ENCODE peak calls at places on chromosomes 13 and 19, in nine cellular contexts. S is fibroblast of lung; I is RWPE1; D is uterus; Q is fibroblast of mammary gland; V is right cardiac atrium; N is progenitor cell of endocrine pancreas; H is stimulated activated CD8-positive, alpha-beta memory T cell treated with anti-CD3 and anti-CD28 coated beads, Interleukin-15, amount 100 ng/mL, for 24 hours; U is osteocyte. F is an unnamed sample.

GRCh38 chr13:58043971-58044370 is 412.4 kb downstream of the PCDH17 start:
- DNase-seq in S (no peak), I (no peak), D (no peak), Q (no peak), V (no peak), N (no peak), H (no peak), U (no peak), F (no peak)

GRCh38 chr19:48308695-48309586 is 16.4 kb upstream of the EMP3 start:
- DNase-seq in S (no peak), I (no peak), D (no peak), Q (peak; percentile 36), V (no peak), N (no peak), H (no peak), U (no peak), F (peak; percentile 62)

GRCh38 chr19:55160128-55160985 is 2.8 kb upstream of the TNNI3 start:
- DNase-seq in S (peak; percentile 51), I (peak; percentile 97), D (peak; percentile 59), Q (peak; percentile 79), V (peak; percentile 95), N (peak; percentile 85), H (peak; percentile 70), U (peak; percentile 93), F (peak; percentile 92)

GRCh38 chr19:38079926-38080380 is 144.1 kb downstream of the DPF1 start:
- DNase-seq in S (peak; percentile 96), I (peak; percentile 46), D (no peak), Q (peak; percentile 92), V (no peak), N (no peak), H (no peak), U (no peak), F (no peak)

GRCh38 chr19:5392476-5392875 is 51.9 kb upstream of the PTPRS start:
- DNase-seq in S (no peak), I (no peak), D (no peak), Q (no peak), V (no peak), N (no peak), H (no peak), U (no peak), F (no peak)

GRCh38 chr13:49669735-49670309 is 21.5 kb downstream of the EBPL start:
- DNase-seq in S (peak; percentile 63), I (peak; percentile 69), D (no peak), Q (peak; percentile 76), V (no peak), N (peak; percentile 29), H (no peak), U (no peak), F (peak; percentile 70)

GRCh38 chr19:9011875-9012274 is 1.7 kb upstream of the MUC16 start:
- DNase-seq in S (no peak), I (no peak), D (no peak), Q (no peak), V (no peak), N (no peak), H (no peak), U (no peak), F (no peak)

GRCh38 chr19:49017666-49018351 is 918 bp upstream of the LHB start:
- DNase-seq in S (peak; percentile 66), I (no peak), D (peak; percentile 41), Q (peak; percentile 48), V (peak; percentile 79), N (peak; percentile 59), H (no peak), U (peak; percentile 90), F (peak; percentile 30)

GRCh38 chr19:12997225-12997966 is 2.1 kb downstream of the NFIX start:
- DNase-seq in S (no peak), I (no peak), D (no peak), Q (no peak), V (no peak), N (no peak), H (no peak), U (no peak), F (no peak)

GRCh38 chr19:54024660-54025059 is 33.2 kb downstream of the CACNG6 start:
- DNase-seq in S (no peak), I (no peak), D (no peak), Q (no peak), V (no peak), N (no peak), H (no peak), U (no peak), F (no peak)

GRCh38 chr19:48933382-48933932 is at the start of gene DHDH:
- DNase-seq in S (peak; percentile 63), I (peak; percentile 87), D (peak; percentile 71), Q (peak; percentile 32), V (peak; percentile 88), N (peak; percentile 77), H (peak; percentile 37), U (no peak), F (peak; percentile 86)

GRCh38 chr19:43425567-43426392 is 11.1 kb downstream of the TEX101 start:
- DNase-seq in S (peak; percentile 16), I (no peak), D (no peak), Q (peak; percentile 26), V (no peak), N (no peak), H (no peak), U (no peak), F (no peak)

GRCh38 chr13:110415669-110416068 is 108.6 kb downstream of the COL4A2 start:
- DNase-seq in S (no peak), I (peak; percentile 74), D (no peak), Q (peak; percentile 62), V (no peak), N (no peak), H (no peak), U (no peak), F (no peak)

GRCh38 chr13:45951724-45952123 is 100.2 kb upstream of the SIAH3 start:
- DNase-seq in S (peak; percentile 10), I (no peak), D (no peak), Q (peak; percentile 37), V (no peak), N (no peak), H (no peak), U (no peak), F (no peak)

GRCh38 chr19:3132971-3133792 is 2.7 kb upstream of the GNA15 start:
- DNase-seq in S (peak; percentile 48), I (no peak), D (no peak), Q (no peak), V (peak; percentile 75), N (no peak), H (no peak), U (no peak), F (no peak)

GRCh38 chr13:51818771-51819511 is 15.0 kb upstream of the DHRS12 start:
- DNase-seq in S (peak; percentile 40), I (no peak), D (no peak), Q (no peak), V (no peak), N (no peak), H (no peak), U (no peak), F (no peak)

GRCh38 chr13:40777166-40777956 is 6.4 kb upstream of the MRPS31 start:
- DNase-seq in S (peak; percentile 43), I (peak; percentile 58), D (no peak), Q (peak; percentile 57), V (no peak), N (no peak), H (no peak), U (peak; percentile 46), F (peak; percentile 53)

GRCh38 chr19:41646589-41647204 is 19.8 kb upstream of the CEACAM4 start:
- DNase-seq in S (no peak), I (no peak), D (no peak), Q (peak; percentile 16), V (no peak), N (no peak), H (peak; percentile 33), U (no peak), F (peak; percentile 28)

GRCh38 chr13:90800082-90800746 is 547.3 kb upstream of the MIR17HG start:
- DNase-seq in S (no peak), I (no peak), D (no peak), Q (no peak), V (peak; percentile 87), N (no peak), H (no peak), U (no peak), F (peak; percentile 48)

GRCh38 chr13:110484290-110485048 is 77.1 kb downstream of the RAB20 start:
- DNase-seq in S (no peak), I (no peak), D (no peak), Q (no peak), V (no peak), N (no peak), H (no peak), U (no peak), F (no peak)

GRCh38 chr19:13262450-13262849 is 112.2 kb downstream of the IER2 start:
- DNase-seq in S (peak; percentile 36), I (peak; percentile 72), D (no peak), Q (peak; percentile 60), V (no peak), N (no peak), H (no peak), U (no peak), F (no peak)

GRCh38 chr19:47499863-47500830 is 14.7 kb downstream of the NAPA start:
- DNase-seq in S (no peak), I (no peak), D (no peak), Q (no peak), V (no peak), N (no peak), H (no peak), U (no peak), F (no peak)

GRCh38 chr13:35838356-35838755 is 292.8 kb downstream of the DCLK1 start:
- DNase-seq in S (peak; percentile 96), I (peak; percentile 5), D (no peak), Q (peak; percentile 61), V (no peak), N (no peak), H (no peak), U (no peak), F (no peak)

GRCh38 chr13:46198794-46199193 is 12.9 kb upstream of the LRRC63 start:
- DNase-seq in S (no peak), I (no peak), D (no peak), Q (no peak), V (no peak), N (no peak), H (no peak), U (no peak), F (no peak)

F was measured in testis.